ENCODE peak calls at places on chromosomes 16 and 17, in five cellular contexts. O is COR-L47, M is hepatic stellate cell, C is dorsolateral prefrontal cortex, U is Caki2. V is an unnamed sample.

GRCh38 chr17:65498831-65499230 is 62.6 kb downstream of the AXIN2 start:
- DNase-seq in M (no peak), U (no peak), C (no peak), O (no peak), V (peak)

GRCh38 chr17:32803544-32803943 is 73.4 kb downstream of the MYO1D start:
- DNase-seq in C (no peak), M (no peak), O (no peak), U (no peak), V (no peak)

GRCh38 chr16:50152386-50152806 is 710 bp upstream of the TENT4B start:
- DNase-seq in M (peak), O (no peak), C (peak), U (no peak), V (no peak)

GRCh38 chr16:88732961-88733294 is 26.6 kb downstream of the CTU2 start:
- DNase-seq in C (no peak), O (no peak), M (no peak), U (no peak), V (no peak)

GRCh38 chr16:69494993-69495392 is 70.6 kb downstream of the CYB5B start:
- DNase-seq in O (no peak), C (no peak), U (no peak), M (no peak), V (no peak)

GRCh38 chr16:54175169-54175551 is 111.4 kb downstream of the IRX3 start:
- DNase-seq in M (no peak), O (no peak), U (no peak), C (no peak), V (no peak)

GRCh38 chr17:73522696-73523095 is 121.5 kb downstream of the SDK2 start:
- DNase-seq in U (no peak), C (no peak), O (no peak), M (no peak), V (no peak)

GRCh38 chr16:49588061-49588460 is 214.5 kb downstream of the C16orf78 start:
- DNase-seq in C (no peak), U (no peak), O (no peak), M (no peak), V (no peak)

GRCh38 chr16:24337013-24337412 is 80.9 kb downstream of the CACNG3 start:
- DNase-seq in C (no peak), O (no peak), U (no peak), M (no peak), V (no peak)

GRCh38 chr16:67174706-67175231 is 4.4 kb downstream of the NOL3 start:
- DNase-seq in O (no peak), C (no peak), U (no peak), M (no peak), V (no peak)

GRCh38 chr16:67530013-67530939 is 1.6 kb downstream of the RIPOR1 start:
- DNase-seq in C (peak), U (peak), O (peak), M (peak), V (peak)

GRCh38 chr16:66616592-66616991 is 12.1 kb downstream of the CMTM3 start:
- DNase-seq in M (no peak), C (no peak), U (no peak), O (no peak), V (no peak)

GRCh38 chr16:55908641-55909040 is 33.5 kb upstream of the CES5A start:
- DNase-seq in U (no peak), O (no peak), C (no peak), M (no peak), V (no peak)

GRCh38 chr17:47733047-47733413 is at the start of gene TBX21:
- DNase-seq in M (no peak), C (peak), U (no peak), O (peak), V (peak)

GRCh38 chr16:67865318-67865717 is 7.5 kb upstream of the EDC4 start:
- DNase-seq in C (no peak), U (no peak), M (peak), O (peak), V (no peak)

GRCh38 chr17:80724723-80725388 is 180.2 kb downstream of the RPTOR start:
- DNase-seq in U (peak), C (no peak), O (no peak), M (peak), V (no peak)

GRCh38 chr17:48588074-48588415 is 2.0 kb downstream of the HOXB3 start:
- DNase-seq in O (no peak), M (no peak), U (no peak), C (no peak), V (no peak)

GRCh38 chr17:49730078-49730786 is 22.5 kb upstream of the SLC35B1 start:
- DNase-seq in M (peak), U (no peak), O (no peak), C (no peak), V (peak)

GRCh38 chr16:22008215-22009142 is 568 bp downstream of the MOSMO start:
- DNase-seq in O (no peak), C (no peak), U (no peak), M (peak), V (no peak)

GRCh38 chr16:79887541-79888540 is 287.3 kb upstream of the MAF start:
- DNase-seq in U (no peak), M (no peak), C (no peak), O (no peak), V (no peak)

GRCh38 chr17:78951967-78952551 is 26.9 kb upstream of the TIMP2 start:
- DNase-seq in M (no peak), U (no peak), O (no peak), C (no peak), V (no peak)

GRCh38 chr16:13612623-13613022 is 307.3 kb upstream of the ERCC4 start:
- DNase-seq in C (no peak), U (no peak), M (no peak), O (no peak), V (no peak)

GRCh38 chr17:65941500-65941899 is 250.4 kb downstream of the CEP112 start:
- DNase-seq in M (no peak), O (no peak), U (no peak), C (no peak), V (no peak)

GRCh38 chr16:58426960-58427359 is 34.7 kb downstream of the GINS3 start:
- DNase-seq in U (no peak), C (no peak), M (no peak), O (peak), V (peak)

GRCh38 chr17:63406689-63407330 is 39.3 kb downstream of the CYB561 start:
- DNase-seq in O (peak), U (peak), C (no peak), M (peak), V (peak)

GRCh38 chr16:30350134-30350871 is 4.8 kb downstream of the CD2BP2 start:
- DNase-seq in C (no peak), U (no peak), O (no peak), M (no peak), V (no peak)

GRCh38 chr17:79006001-79006400 is 3.6 kb downstream of the CANT1 start:
- DNase-seq in O (no peak), C (no peak), U (no peak), M (no peak), V (no peak)

GRCh38 chr16:70508752-70509151 is 14.6 kb downstream of the COG4 start:
- DNase-seq in U (no peak), O (no peak), C (no peak), M (no peak), V (no peak)

GRCh38 chr17:56699186-56699895 is 105.8 kb downstream of the NOG start:
- DNase-seq in U (peak), M (peak), C (no peak), O (no peak), V (no peak)

GRCh38 chr17:28665994-28666393 is 4.0 kb downstream of the SUPT6H start:
- DNase-seq in U (no peak), O (no peak), C (no peak), M (no peak), V (no peak)